ENCODE peak calls at places on chromosomes 12 and 14, in five cellular contexts. J is naive thymus-derived CD4-positive, alpha-beta T cell; T is non-pigmented ciliary epithelial cell; B is effector memory CD8-positive, alpha-beta T cell; V is activated gamma-delta T cell. Y is an unnamed sample.

GRCh38 chr14:22320353-22320733 is 268.7 kb downstream of the DAD1 start:
- DNase-seq in J (no peak), T (no peak), B (no peak), V (no peak), Y (no peak)

GRCh38 chr12:42119085-42119633 is 25.5 kb downstream of the GXYLT1 start:
- DNase-seq in J (no peak), T (peak; percentile 73), B (no peak), V (no peak), Y (no peak)

GRCh38 chr12:98154850-98155249 is 360.5 kb upstream of the TMPO start:
- DNase-seq in J (no peak), T (peak; percentile 19), B (no peak), V (no peak), Y (no peak)

GRCh38 chr12:95674631-95675030 is 115.9 kb downstream of the NTN4 start:
- DNase-seq in J (no peak), T (no peak), B (no peak), V (no peak), Y (no peak)

GRCh38 chr12:105980048-105980447 is 158.7 kb downstream of the NUAK1 start:
- DNase-seq in J (no peak), T (no peak), B (no peak), V (no peak), Y (no peak)

GRCh38 chr12:118354903-118355302 is 17.8 kb downstream of the TAOK3 start:
- DNase-seq in J (no peak), T (no peak), B (no peak), V (no peak), Y (no peak)

GRCh38 chr14:68853749-68854148 is 60.9 kb upstream of the ZFP36L1 start:
- DNase-seq in J (no peak), T (no peak), B (no peak), V (no peak), Y (no peak)

GRCh38 chr12:110028323-110028722 is 20.0 kb downstream of the C12orf76 start:
- DNase-seq in J (no peak), T (no peak), B (no peak), V (no peak), Y (no peak)

GRCh38 chr12:18782827-18783226 is 44.9 kb downstream of the CAPZA3 start:
- DNase-seq in J (no peak), T (no peak), B (no peak), V (no peak), Y (no peak)

GRCh38 chr14:49923442-49923841 is 30.6 kb downstream of the ARF6 start:
- DNase-seq in J (no peak), T (no peak), B (no peak), V (no peak), Y (no peak)

GRCh38 chr14:99689266-99690236 is 5.5 kb downstream of the CYP46A1 start:
- DNase-seq in J (no peak), T (no peak), B (no peak), V (no peak), Y (no peak)

GRCh38 chr14:76767681-76768055 is 6.4 kb downstream of the VASH1 start:
- DNase-seq in J (no peak), T (no peak), B (no peak), V (no peak), Y (no peak)

GRCh38 chr14:68786491-68787234 is 6.2 kb downstream of the ZFP36L1 start:
- DNase-seq in J (no peak), T (no peak), B (no peak), V (no peak), Y (no peak)

GRCh38 chr14:52558688-52559087 is 6.1 kb downstream of the GPR137C start:
- DNase-seq in J (no peak), T (no peak), B (no peak), V (no peak), Y (no peak)

GRCh38 chr14:29857545-29857944 is 70.1 kb downstream of the PRKD1 start:
- DNase-seq in J (no peak), T (no peak), B (no peak), V (no peak), Y (no peak)

GRCh38 chr12:56007892-56008471 is 10.9 kb downstream of the SUOX start:
- DNase-seq in J (no peak), T (no peak), B (no peak), V (no peak), Y (no peak)

GRCh38 chr14:77204457-77204796 is 22.8 kb downstream of the TMEM63C start:
- DNase-seq in J (no peak), T (no peak), B (no peak), V (no peak), Y (no peak)

GRCh38 chr12:114306646-114307045 is 99.3 kb downstream of the TBX5 start:
- DNase-seq in J (no peak), T (no peak), B (no peak), V (no peak), Y (no peak)

GRCh38 chr12:48198619-48198973 is 4.5 kb downstream of the OR10AD1 start:
- DNase-seq in J (no peak), T (no peak), B (no peak), V (no peak), Y (no peak)

GRCh38 chr14:102602421-102603292 is 10.2 kb downstream of the RCOR1 start:
- DNase-seq in J (no peak), T (no peak), B (no peak), V (no peak), Y (no peak)

GRCh38 chr14:73576391-73576790 is 7.4 kb downstream of the ACOT2 start:
- DNase-seq in J (no peak), T (no peak), B (no peak), V (no peak), Y (no peak)

GRCh38 chr14:50647753-50648152 is 20.4 kb downstream of the SAV1 start:
- DNase-seq in J (no peak), T (no peak), B (no peak), V (no peak), Y (no peak)

GRCh38 chr14:64060199-64060545 is 207.4 kb downstream of the SYNE2 start:
- DNase-seq in J (no peak), T (no peak), B (no peak), V (no peak), Y (no peak)

GRCh38 chr14:41663478-41663845 is 56.8 kb downstream of the LRFN5 start:
- DNase-seq in J (no peak), T (peak; percentile 53), B (no peak), V (no peak), Y (no peak)

GRCh38 chr12:130768120-130768519 is 52.0 kb upstream of the RIMBP2 start:
- DNase-seq in J (no peak), T (no peak), B (no peak), V (no peak), Y (no peak)

GRCh38 chr12:108616941-108617858 is 16.5 kb downstream of the SELPLG start:
- DNase-seq in J (peak; percentile 43), T (no peak), B (peak; percentile 63), V (peak; percentile 44), Y (peak; percentile 75)

GRCh38 chr12:69196302-69197288 is 42.8 kb upstream of the CPSF6 start:
- DNase-seq in J (no peak), T (no peak), B (no peak), V (no peak), Y (no peak)